ENCODE peak calls at places on chromosome 12, in six cellular contexts. One of them, this sample, is unnamed.

GRCh38 chr12:19546611-19547162 is 107.4 kb downstream of the AEBP2 start:
- DNase-seq in heart left ventricle: no peak
- DNase-seq in tibial artery: peak; percentile 44
- DNase-seq in left lung: no peak
- DNase-seq in activated CD8-positive, alpha-beta T cell treated with anti-CD3 and anti-CD28 coated beads for 36 hours: no peak
- DNase-seq in hepatocyte: no peak
- DNase-seq in this sample: no peak

GRCh38 chr12:59929091-59929490 is 333.3 kb downstream of the SLC16A7 start:
- DNase-seq in tibial artery: no peak
- DNase-seq in left lung: no peak
- DNase-seq in hepatocyte: no peak
- DNase-seq in activated CD8-positive, alpha-beta T cell treated with anti-CD3 and anti-CD28 coated beads for 36 hours: no peak
- DNase-seq in heart left ventricle: no peak
- DNase-seq in this sample: no peak

GRCh38 chr12:78095623-78096022 is 264.9 kb downstream of the NAV3 start:
- DNase-seq in hepatocyte: no peak
- DNase-seq in activated CD8-positive, alpha-beta T cell treated with anti-CD3 and anti-CD28 coated beads for 36 hours: no peak
- DNase-seq in heart left ventricle: no peak
- DNase-seq in left lung: no peak
- DNase-seq in tibial artery: no peak
- DNase-seq in this sample: no peak

GRCh38 chr12:68591716-68592437 is 18.8 kb upstream of the RAP1B start:
- DNase-seq in heart left ventricle: no peak
- DNase-seq in left lung: no peak
- DNase-seq in activated CD8-positive, alpha-beta T cell treated with anti-CD3 and anti-CD28 coated beads for 36 hours: peak; percentile 64
- DNase-seq in tibial artery: no peak
- DNase-seq in hepatocyte: no peak
- DNase-seq in this sample: no peak

GRCh38 chr12:54285150-54286041 is 4.9 kb downstream of the HNRNPA1 start:
- DNase-seq in activated CD8-positive, alpha-beta T cell treated with anti-CD3 and anti-CD28 coated beads for 36 hours: no peak
- DNase-seq in hepatocyte: no peak
- DNase-seq in tibial artery: no peak
- DNase-seq in heart left ventricle: no peak
- DNase-seq in left lung: no peak
- DNase-seq in this sample: no peak

GRCh38 chr12:82522762-82523161 is 163.9 kb upstream of the TMTC2 start:
- DNase-seq in heart left ventricle: no peak
- DNase-seq in activated CD8-positive, alpha-beta T cell treated with anti-CD3 and anti-CD28 coated beads for 36 hours: no peak
- DNase-seq in left lung: no peak
- DNase-seq in tibial artery: no peak
- DNase-seq in hepatocyte: no peak
- DNase-seq in this sample: no peak

GRCh38 chr12:12266873-12267634 is at the start of gene LRP6:
- DNase-seq in tibial artery: peak; percentile 83
- DNase-seq in hepatocyte: peak; percentile 95
- DNase-seq in activated CD8-positive, alpha-beta T cell treated with anti-CD3 and anti-CD28 coated beads for 36 hours: peak; percentile 80
- DNase-seq in left lung: peak; percentile 94
- DNase-seq in heart left ventricle: peak; percentile 94
- DNase-seq in this sample: peak; percentile 94

GRCh38 chr12:122646568-122647220 is 56.5 kb downstream of the HCAR2 start:
- DNase-seq in hepatocyte: no peak
- DNase-seq in left lung: no peak
- DNase-seq in activated CD8-positive, alpha-beta T cell treated with anti-CD3 and anti-CD28 coated beads for 36 hours: peak; percentile 82
- DNase-seq in tibial artery: peak; percentile 25
- DNase-seq in heart left ventricle: no peak
- DNase-seq in this sample: peak; percentile 57

GRCh38 chr12:25553083-25553482 is at the start of gene LMNTD1:
- DNase-seq in heart left ventricle: no peak
- DNase-seq in left lung: no peak
- DNase-seq in activated CD8-positive, alpha-beta T cell treated with anti-CD3 and anti-CD28 coated beads for 36 hours: no peak
- DNase-seq in hepatocyte: peak; percentile 10
- DNase-seq in tibial artery: no peak
- DNase-seq in this sample: no peak

GRCh38 chr12:69056743-69057515 is 124.0 kb upstream of the CPM start:
- DNase-seq in activated CD8-positive, alpha-beta T cell treated with anti-CD3 and anti-CD28 coated beads for 36 hours: no peak
- DNase-seq in heart left ventricle: no peak
- DNase-seq in hepatocyte: no peak
- DNase-seq in tibial artery: no peak
- DNase-seq in left lung: no peak
- DNase-seq in this sample: no peak

GRCh38 chr12:130281157-130281799 is 56.4 kb upstream of the PIWIL1 start:
- DNase-seq in activated CD8-positive, alpha-beta T cell treated with anti-CD3 and anti-CD28 coated beads for 36 hours: peak; percentile 42
- DNase-seq in hepatocyte: peak; percentile 46
- DNase-seq in tibial artery: no peak
- DNase-seq in heart left ventricle: no peak
- DNase-seq in left lung: peak; percentile 86
- DNase-seq in this sample: no peak

GRCh38 chr12:66653801-66654200 is 25.1 kb downstream of the GRIP1 start:
- DNase-seq in hepatocyte: no peak
- DNase-seq in tibial artery: no peak
- DNase-seq in activated CD8-positive, alpha-beta T cell treated with anti-CD3 and anti-CD28 coated beads for 36 hours: no peak
- DNase-seq in left lung: no peak
- DNase-seq in heart left ventricle: no peak
- DNase-seq in this sample: no peak